ENCODE peak calls at places on chromosomes 12 and 14, in ten cellular contexts. One of them, this sample, is unnamed.

GRCh38 chr12:112386726-112387125 is 4.5 kb upstream of the HECTD4 start:
- DNase-seq in fibroblast of the aortic adventitia: peak
- DNase-seq in foreskin fibroblast: peak
- DNase-seq in neural progenitor cell: no peak
- DNase-seq in suprapubic skin: no peak
- DNase-seq in AG04449: peak
- DNase-seq in choroid plexus epithelial cell: peak
- DNase-seq in heart left ventricle: no peak
- DNase-seq in astrocyte of the spinal cord: no peak
- DNase-seq in GM06990: no peak
- DNase-seq in this sample: no peak

GRCh38 chr12:1553987-1554982 is 40.1 kb downstream of the FBXL14 start:
- DNase-seq in fibroblast of the aortic adventitia: no peak
- DNase-seq in foreskin fibroblast: no peak
- DNase-seq in neural progenitor cell: no peak
- DNase-seq in suprapubic skin: peak
- DNase-seq in AG04449: no peak
- DNase-seq in choroid plexus epithelial cell: no peak
- DNase-seq in heart left ventricle: no peak
- DNase-seq in astrocyte of the spinal cord: no peak
- DNase-seq in GM06990: peak
- DNase-seq in this sample: no peak

GRCh38 chr12:70719672-70720420 is 82.6 kb upstream of the PTPRB start:
- DNase-seq in fibroblast of the aortic adventitia: peak
- DNase-seq in foreskin fibroblast: peak
- DNase-seq in neural progenitor cell: peak
- DNase-seq in suprapubic skin: no peak
- DNase-seq in AG04449: peak
- DNase-seq in choroid plexus epithelial cell: peak
- DNase-seq in heart left ventricle: peak
- DNase-seq in astrocyte of the spinal cord: peak
- DNase-seq in GM06990: no peak
- DNase-seq in this sample: no peak

GRCh38 chr12:29655861-29656260 is 127.9 kb downstream of the TMTC1 start:
- DNase-seq in fibroblast of the aortic adventitia: peak
- DNase-seq in foreskin fibroblast: no peak
- DNase-seq in neural progenitor cell: no peak
- DNase-seq in suprapubic skin: no peak
- DNase-seq in AG04449: no peak
- DNase-seq in choroid plexus epithelial cell: no peak
- DNase-seq in heart left ventricle: no peak
- DNase-seq in astrocyte of the spinal cord: peak
- DNase-seq in GM06990: no peak
- DNase-seq in this sample: no peak

GRCh38 chr14:101075025-101075800 is 171.7 kb upstream of the RTL1 start:
- DNase-seq in fibroblast of the aortic adventitia: no peak
- DNase-seq in foreskin fibroblast: no peak
- DNase-seq in neural progenitor cell: no peak
- DNase-seq in suprapubic skin: peak
- DNase-seq in AG04449: no peak
- DNase-seq in choroid plexus epithelial cell: no peak
- DNase-seq in heart left ventricle: peak
- DNase-seq in astrocyte of the spinal cord: no peak
- DNase-seq in GM06990: peak
- DNase-seq in this sample: no peak

GRCh38 chr12:127548123-127548553 is 718.8 kb upstream of the TMEM132C start:
- DNase-seq in fibroblast of the aortic adventitia: peak
- DNase-seq in foreskin fibroblast: peak
- DNase-seq in neural progenitor cell: no peak
- DNase-seq in suprapubic skin: no peak
- DNase-seq in AG04449: peak
- DNase-seq in choroid plexus epithelial cell: peak
- DNase-seq in heart left ventricle: no peak
- DNase-seq in astrocyte of the spinal cord: peak
- DNase-seq in GM06990: no peak
- DNase-seq in this sample: no peak

GRCh38 chr12:193282-193681 is 20.7 kb downstream of the SLC6A12 start:
- DNase-seq in fibroblast of the aortic adventitia: no peak
- DNase-seq in foreskin fibroblast: no peak
- DNase-seq in neural progenitor cell: no peak
- DNase-seq in suprapubic skin: no peak
- DNase-seq in AG04449: no peak
- DNase-seq in choroid plexus epithelial cell: no peak
- DNase-seq in heart left ventricle: no peak
- DNase-seq in astrocyte of the spinal cord: no peak
- DNase-seq in GM06990: no peak
- DNase-seq in this sample: no peak

GRCh38 chr12:122082621-122083356 is 4.2 kb downstream of the MLXIP start:
- DNase-seq in fibroblast of the aortic adventitia: no peak
- DNase-seq in foreskin fibroblast: no peak
- DNase-seq in neural progenitor cell: no peak
- DNase-seq in suprapubic skin: no peak
- DNase-seq in AG04449: no peak
- DNase-seq in choroid plexus epithelial cell: no peak
- DNase-seq in heart left ventricle: no peak
- DNase-seq in astrocyte of the spinal cord: no peak
- DNase-seq in GM06990: no peak
- DNase-seq in this sample: no peak

GRCh38 chr12:88245905-88246304 is 103.8 kb downstream of the TMTC3 start:
- DNase-seq in fibroblast of the aortic adventitia: peak
- DNase-seq in foreskin fibroblast: no peak
- DNase-seq in neural progenitor cell: no peak
- DNase-seq in suprapubic skin: no peak
- DNase-seq in AG04449: no peak
- DNase-seq in choroid plexus epithelial cell: no peak
- DNase-seq in heart left ventricle: no peak
- DNase-seq in astrocyte of the spinal cord: no peak
- DNase-seq in GM06990: no peak
- DNase-seq in this sample: no peak

GRCh38 chr12:98814254-98814653 is 169.2 kb downstream of the APAF1 start:
- DNase-seq in fibroblast of the aortic adventitia: peak
- DNase-seq in foreskin fibroblast: peak
- DNase-seq in neural progenitor cell: no peak
- DNase-seq in suprapubic skin: no peak
- DNase-seq in AG04449: no peak
- DNase-seq in choroid plexus epithelial cell: no peak
- DNase-seq in heart left ventricle: no peak
- DNase-seq in astrocyte of the spinal cord: peak
- DNase-seq in GM06990: no peak
- DNase-seq in this sample: no peak

GRCh38 chr12:62162214-62162613 is 98.0 kb upstream of the USP15 start:
- DNase-seq in fibroblast of the aortic adventitia: no peak
- DNase-seq in foreskin fibroblast: no peak
- DNase-seq in neural progenitor cell: no peak
- DNase-seq in suprapubic skin: no peak
- DNase-seq in AG04449: no peak
- DNase-seq in choroid plexus epithelial cell: no peak
- DNase-seq in heart left ventricle: no peak
- DNase-seq in astrocyte of the spinal cord: no peak
- DNase-seq in GM06990: no peak
- DNase-seq in this sample: no peak

GRCh38 chr12:78584695-78585094 is 279.9 kb upstream of the SYT1 start:
- DNase-seq in fibroblast of the aortic adventitia: peak
- DNase-seq in foreskin fibroblast: no peak
- DNase-seq in neural progenitor cell: peak
- DNase-seq in suprapubic skin: no peak
- DNase-seq in AG04449: no peak
- DNase-seq in choroid plexus epithelial cell: peak
- DNase-seq in heart left ventricle: no peak
- DNase-seq in astrocyte of the spinal cord: peak
- DNase-seq in GM06990: no peak
- DNase-seq in this sample: no peak

GRCh38 chr12:49298160-49298559 is 3.2 kb downstream of the PRPH start:
- DNase-seq in fibroblast of the aortic adventitia: no peak
- DNase-seq in foreskin fibroblast: no peak
- DNase-seq in neural progenitor cell: no peak
- DNase-seq in suprapubic skin: no peak
- DNase-seq in AG04449: no peak
- DNase-seq in choroid plexus epithelial cell: no peak
- DNase-seq in heart left ventricle: no peak
- DNase-seq in astrocyte of the spinal cord: no peak
- DNase-seq in GM06990: no peak
- DNase-seq in this sample: no peak

GRCh38 chr14:76268013-76268376 is 107.9 kb upstream of the ESRRB start:
- DNase-seq in fibroblast of the aortic adventitia: no peak
- DNase-seq in foreskin fibroblast: no peak
- DNase-seq in neural progenitor cell: no peak
- DNase-seq in suprapubic skin: no peak
- DNase-seq in AG04449: no peak
- DNase-seq in choroid plexus epithelial cell: no peak
- DNase-seq in heart left ventricle: no peak
- DNase-seq in astrocyte of the spinal cord: no peak
- DNase-seq in GM06990: peak
- DNase-seq in this sample: no peak
- H3K4me3 ChIP-seq in fibroblast of the aortic adventitia: peak
- H3K4me3 ChIP-seq in foreskin fibroblast: peak
- H3K4me3 ChIP-seq in neural progenitor cell: no peak
- H3K4me3 ChIP-seq in suprapubic skin: peak
- H3K4me3 ChIP-seq in AG04449: peak
- H3K4me3 ChIP-seq in choroid plexus epithelial cell: peak
- H3K4me3 ChIP-seq in heart left ventricle: peak
- H3K4me3 ChIP-seq in astrocyte of the spinal cord: peak
- H3K4me3 ChIP-seq in GM06990: peak
- H3K4me3 ChIP-seq in this sample: peak

GRCh38 chr12:7154901-7155470 is 24.8 kb downstream of the CLSTN3 start:
- DNase-seq in fibroblast of the aortic adventitia: no peak
- DNase-seq in foreskin fibroblast: no peak
- DNase-seq in neural progenitor cell: no peak
- DNase-seq in suprapubic skin: no peak
- DNase-seq in AG04449: no peak
- DNase-seq in choroid plexus epithelial cell: no peak
- DNase-seq in heart left ventricle: no peak
- DNase-seq in astrocyte of the spinal cord: no peak
- DNase-seq in GM06990: no peak
- DNase-seq in this sample: no peak

GRCh38 chr12:7154042-7154441 is 23.9 kb downstream of the CLSTN3 start:
- DNase-seq in fibroblast of the aortic adventitia: no peak
- DNase-seq in foreskin fibroblast: no peak
- DNase-seq in neural progenitor cell: no peak
- DNase-seq in suprapubic skin: no peak
- DNase-seq in AG04449: no peak
- DNase-seq in choroid plexus epithelial cell: no peak
- DNase-seq in heart left ventricle: no peak
- DNase-seq in astrocyte of the spinal cord: no peak
- DNase-seq in GM06990: no peak
- DNase-seq in this sample: no peak

GRCh38 chr12:7150841-7151240 is 20.7 kb downstream of the CLSTN3 start:
- DNase-seq in fibroblast of the aortic adventitia: no peak
- DNase-seq in foreskin fibroblast: no peak
- DNase-seq in neural progenitor cell: no peak
- DNase-seq in suprapubic skin: no peak
- DNase-seq in AG04449: no peak
- DNase-seq in choroid plexus epithelial cell: no peak
- DNase-seq in heart left ventricle: no peak
- DNase-seq in astrocyte of the spinal cord: no peak
- DNase-seq in GM06990: no peak
- DNase-seq in this sample: no peak

GRCh38 chr12:7151532-7151931 is 21.4 kb downstream of the CLSTN3 start:
- DNase-seq in fibroblast of the aortic adventitia: no peak
- DNase-seq in foreskin fibroblast: no peak
- DNase-seq in neural progenitor cell: no peak
- DNase-seq in suprapubic skin: no peak
- DNase-seq in AG04449: no peak
- DNase-seq in choroid plexus epithelial cell: no peak
- DNase-seq in heart left ventricle: no peak
- DNase-seq in astrocyte of the spinal cord: no peak
- DNase-seq in GM06990: no peak
- DNase-seq in this sample: no peak

DNA sequence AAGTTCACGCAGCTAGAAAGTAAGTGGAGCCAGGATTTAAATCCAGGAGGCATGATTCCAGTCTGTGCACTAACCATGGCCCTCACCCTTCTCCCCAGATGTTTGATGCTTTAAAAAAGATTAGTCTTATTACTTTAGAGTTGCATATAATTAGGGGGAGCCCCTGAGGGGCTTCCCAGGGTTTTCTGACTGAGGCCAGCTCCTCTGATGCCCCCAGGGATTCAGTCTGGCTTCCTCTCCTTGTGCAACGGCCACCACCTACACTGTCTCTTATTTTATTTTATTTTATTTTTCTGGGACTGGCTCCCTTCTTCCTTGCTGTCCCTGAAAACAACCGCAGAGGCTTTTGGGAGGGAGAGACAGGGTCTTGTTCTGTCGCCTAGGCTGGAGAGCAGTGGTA is 22.6 kb downstream of the CLSTN3 start:
- DNase-seq in fibroblast of the aortic adventitia: no peak
- DNase-seq in foreskin fibroblast: no peak
- DNase-seq in neural progenitor cell: no peak
- DNase-seq in suprapubic skin: no peak
- DNase-seq in AG04449: no peak
- DNase-seq in choroid plexus epithelial cell: no peak
- DNase-seq in heart left ventricle: no peak
- DNase-seq in astrocyte of the spinal cord: no peak
- DNase-seq in GM06990: no peak
- DNase-seq in this sample: no peak
- TF ChIP-seq CTCF in fibroblast of the aortic adventitia: no peak
- TF ChIP-seq CTCF in foreskin fibroblast: no peak
- TF ChIP-seq CTCF in neural progenitor cell: no peak
- TF ChIP-seq CTCF in suprapubic skin: no peak
- TF ChIP-seq CTCF in AG04449: no peak
- TF ChIP-seq CTCF in choroid plexus epithelial cell: no peak
- TF ChIP-seq CTCF in heart left ventricle: no peak
- TF ChIP-seq CTCF in astrocyte of the spinal cord: no peak
- TF ChIP-seq CTCF in GM06990: no peak
- TF ChIP-seq CTCF in this sample: no peak

GRCh38 chr14:73846944-73847343 is 4.7 kb upstream of the PTGR2 start:
- DNase-seq in fibroblast of the aortic adventitia: no peak
- DNase-seq in foreskin fibroblast: no peak
- DNase-seq in neural progenitor cell: no peak
- DNase-seq in suprapubic skin: no peak
- DNase-seq in AG04449: no peak
- DNase-seq in choroid plexus epithelial cell: no peak
- DNase-seq in heart left ventricle: no peak
- DNase-seq in astrocyte of the spinal cord: no peak
- DNase-seq in GM06990: no peak
- DNase-seq in this sample: no peak
- H3K4me3 ChIP-seq in fibroblast of the aortic adventitia: no peak
- H3K4me3 ChIP-seq in foreskin fibroblast: no peak
- H3K4me3 ChIP-seq in neural progenitor cell: no peak
- H3K4me3 ChIP-seq in suprapubic skin: no peak
- H3K4me3 ChIP-seq in AG04449: no peak
- H3K4me3 ChIP-seq in choroid plexus epithelial cell: no peak
- H3K4me3 ChIP-seq in heart left ventricle: no peak
- H3K4me3 ChIP-seq in astrocyte of the spinal cord: no peak
- H3K4me3 ChIP-seq in GM06990: no peak
- H3K4me3 ChIP-seq in this sample: no peak

DNA sequence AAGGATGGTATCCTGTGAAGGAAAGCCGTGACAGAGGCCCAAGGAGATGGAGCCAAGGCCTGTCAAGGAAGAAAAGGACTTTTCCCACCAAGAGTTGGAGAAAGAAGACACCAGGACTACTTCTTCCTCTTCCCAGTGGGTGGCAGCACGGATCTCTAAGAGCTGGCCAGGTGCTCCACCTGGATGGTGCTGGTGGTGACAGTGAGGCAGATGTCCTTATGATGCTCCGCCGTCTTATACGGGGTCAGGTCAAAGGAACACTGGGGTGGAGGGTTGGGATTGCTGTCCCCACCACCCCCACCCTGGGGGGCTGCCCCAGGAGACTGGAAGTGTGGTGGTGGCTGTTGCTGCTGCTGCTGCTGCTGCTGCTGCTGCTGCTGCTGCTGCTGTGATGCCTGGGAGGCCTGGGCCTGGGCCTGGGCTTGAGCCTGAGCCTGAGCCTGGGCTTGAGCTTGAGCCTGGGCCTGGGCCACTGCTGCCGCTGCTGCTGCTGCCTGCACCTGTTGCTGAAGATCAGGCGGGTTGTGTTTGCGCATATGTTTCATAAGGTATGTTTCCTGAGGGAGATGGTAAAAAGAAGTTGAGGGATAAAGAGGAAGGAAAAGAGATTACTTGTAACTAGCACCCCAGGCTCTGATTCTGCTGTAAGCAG is 4.8 kb upstream of the ING4 start:
- DNase-seq in fibroblast of the aortic adventitia: no peak
- DNase-seq in foreskin fibroblast: no peak
- DNase-seq in neural progenitor cell: no peak
- DNase-seq in suprapubic skin: no peak
- DNase-seq in AG04449: no peak
- DNase-seq in choroid plexus epithelial cell: no peak
- DNase-seq in heart left ventricle: no peak
- DNase-seq in astrocyte of the spinal cord: no peak
- DNase-seq in GM06990: no peak
- DNase-seq in this sample: no peak
- TF ChIP-seq CTCF in fibroblast of the aortic adventitia: no peak
- TF ChIP-seq CTCF in foreskin fibroblast: peak
- TF ChIP-seq CTCF in neural progenitor cell: peak
- TF ChIP-seq CTCF in suprapubic skin: no peak
- TF ChIP-seq CTCF in AG04449: peak
- TF ChIP-seq CTCF in choroid plexus epithelial cell: peak
- TF ChIP-seq CTCF in heart left ventricle: no peak
- TF ChIP-seq CTCF in astrocyte of the spinal cord: no peak
- TF ChIP-seq CTCF in GM06990: peak
- TF ChIP-seq CTCF in this sample: peak

This sample was measured in retinal pigment epithelial cell.